ENCODE peak calls at places on chromosome 17, in seven cellular contexts. N is fibroblast of mammary gland; Q is CD4-positive, CD25-positive, alpha-beta regulatory T cell; G is T follicular helper cell; L is NCI-H1048; I is amniotic epithelial cell; S is GM23338. W is an unnamed sample.

GRCh38 chr17:18262111-18262510 is 1.6 kb downstream of the MIEF2 start:
- DNase-seq in N (no peak), Q (no peak), G (no peak), L (no peak), I (no peak), S (no peak), W (no peak)

GRCh38 chr17:2090210-2090641 is 35.3 kb downstream of the HIC1 start:
- DNase-seq in N (no peak), Q (no peak), G (no peak), L (no peak), I (no peak), S (no peak), W (peak; percentile 50)

GRCh38 chr17:31061678-31062077 is 33.1 kb upstream of the NF1 start:
- DNase-seq in N (peak; percentile 6), Q (no peak), G (no peak), L (no peak), I (no peak), S (peak; percentile 75), W (peak; percentile 11)

GRCh38 chr17:57534863-57535651 is 210.0 kb downstream of the CCDC182 start:
- DNase-seq in N (no peak), Q (no peak), G (no peak), L (no peak), I (peak; percentile 79), S (no peak), W (no peak)

GRCh38 chr17:1041746-1042145 is 44.8 kb downstream of the TIMM22 start:
- DNase-seq in N (no peak), Q (no peak), G (no peak), L (no peak), I (no peak), S (no peak), W (no peak)

GRCh38 chr17:44848257-44848795 is 643 bp downstream of the HIGD1B start:
- DNase-seq in N (no peak), Q (no peak), G (no peak), L (no peak), I (no peak), S (peak; percentile 49), W (no peak)

GRCh38 chr17:80777274-80777673 is 214.4 kb upstream of the CHMP6 start:
- DNase-seq in N (no peak), Q (no peak), G (no peak), L (no peak), I (no peak), S (peak; percentile 57), W (no peak)

GRCh38 chr17:63345598-63345997 is 100.5 kb downstream of the CYB561 start:
- DNase-seq in N (peak; percentile 68), Q (no peak), G (no peak), L (no peak), I (no peak), S (no peak), W (no peak)

GRCh38 chr17:34769049-34769448 is 189.7 kb downstream of the TMEM132E start:
- DNase-seq in N (no peak), Q (no peak), G (no peak), L (no peak), I (no peak), S (no peak), W (no peak)

GRCh38 chr17:52106638-52107261 is 51.8 kb downstream of the CA10 start:
- DNase-seq in N (peak; percentile 46), Q (peak; percentile 4), G (no peak), L (no peak), I (peak; percentile 13), S (peak; percentile 76), W (no peak)

GRCh38 chr17:39513256-39513655 is 52.0 kb downstream of the CDK12 start:
- DNase-seq in N (no peak), Q (no peak), G (no peak), L (no peak), I (no peak), S (no peak), W (no peak)

GRCh38 chr17:66985338-66985737 is 20.8 kb downstream of the CACNG4 start:
- DNase-seq in N (no peak), Q (no peak), G (no peak), L (no peak), I (no peak), S (no peak), W (no peak)

GRCh38 chr17:77304051-77304745 is 163.4 kb downstream of the SEC14L1 start:
- DNase-seq in N (no peak), Q (no peak), G (no peak), L (no peak), I (no peak), S (no peak), W (no peak)

GRCh38 chr17:41278176-41278955 is 2.9 kb downstream of the KRTAP9-7 start:
- DNase-seq in N (no peak), Q (no peak), G (no peak), L (no peak), I (no peak), S (no peak), W (no peak)

GRCh38 chr17:61757168-61757567 is 106.2 kb downstream of the BRIP1 start:
- DNase-seq in N (no peak), Q (peak; percentile 1), G (no peak), L (no peak), I (no peak), S (no peak), W (no peak)

GRCh38 chr17:16928406-16929280 is 43.3 kb downstream of the TNFRSF13B start:
- DNase-seq in N (no peak), Q (no peak), G (no peak), L (no peak), I (no peak), S (no peak), W (no peak)

GRCh38 chr17:6366144-6366755 is 68.7 kb downstream of the AIPL1 start:
- DNase-seq in N (peak; percentile 1), Q (no peak), G (no peak), L (no peak), I (peak; percentile 42), S (no peak), W (no peak)

GRCh38 chr17:47288531-47289116 is 35.0 kb downstream of the ITGB3 start:
- DNase-seq in N (peak; percentile 79), Q (no peak), G (no peak), L (no peak), I (peak; percentile 60), S (no peak), W (no peak)

GRCh38 chr17:4806770-4807533 is at the start of gene PLD2:
- DNase-seq in N (peak; percentile 63), Q (peak; percentile 83), G (peak; percentile 80), L (peak; percentile 63), I (peak; percentile 60), S (peak; percentile 93), W (peak; percentile 88)

GRCh38 chr17:4162775-4163498 is 19.9 kb downstream of the CYB5D2 start:
- DNase-seq in N (no peak), Q (no peak), G (no peak), L (no peak), I (peak; percentile 94), S (no peak), W (no peak)

GRCh38 chr17:38605230-38605851 is 411 bp downstream of the SRCIN1 start:
- DNase-seq in N (no peak), Q (no peak), G (no peak), L (no peak), I (no peak), S (peak; percentile 82), W (no peak)

GRCh38 chr17:42288985-42289862 is 926 bp downstream of the STAT5A start:
- DNase-seq in N (no peak), Q (peak; percentile 62), G (no peak), L (no peak), I (no peak), S (peak; percentile 62), W (peak; percentile 66)

GRCh38 chr17:50144845-50145531 is 5.5 kb downstream of the PPP1R9B start:
- DNase-seq in N (peak; percentile 53), Q (no peak), G (no peak), L (no peak), I (no peak), S (no peak), W (no peak)

GRCh38 chr17:42199411-42200011 is 5.2 kb upstream of the GHDC start:
- DNase-seq in N (no peak), Q (no peak), G (no peak), L (no peak), I (no peak), S (no peak), W (no peak)

GRCh38 chr17:20074001-20074400 is 64.8 kb downstream of the SPECC1 start:
- DNase-seq in N (peak; percentile 31), Q (no peak), G (no peak), L (no peak), I (no peak), S (no peak), W (no peak)

GRCh38 chr17:74769856-74770497 is 6.2 kb downstream of the NAT9 start:
- DNase-seq in N (no peak), Q (no peak), G (no peak), L (no peak), I (no peak), S (no peak), W (no peak)

GRCh38 chr17:61447358-61447757 is 4.9 kb upstream of the TBX4 start:
- DNase-seq in N (no peak), Q (no peak), G (no peak), L (no peak), I (no peak), S (no peak), W (no peak)

GRCh38 chr17:21170829-21171228 is 43.1 kb downstream of the TMEM11 start:
- DNase-seq in N (no peak), Q (no peak), G (no peak), L (no peak), I (peak; percentile 21), S (no peak), W (no peak)

GRCh38 chr17:82108999-82109480 is 11.0 kb upstream of the FASN start:
- DNase-seq in N (no peak), Q (no peak), G (no peak), L (no peak), I (no peak), S (no peak), W (no peak)

GRCh38 chr17:77959216-77959925 is 868 bp downstream of the TNRC6C start:
- DNase-seq in N (no peak), Q (peak; percentile 37), G (peak; percentile 9), L (no peak), I (peak; percentile 24), S (peak; percentile 44), W (peak; percentile 78)

GRCh38 chr17:78532922-78533640 is 44.1 kb downstream of the DNAH17 start:
- DNase-seq in N (peak; percentile 92), Q (no peak), G (no peak), L (no peak), I (peak; percentile 60), S (no peak), W (no peak)

GRCh38 chr17:40121191-40121885 is 433 bp upstream of the MSL1 start:
- DNase-seq in N (no peak), Q (no peak), G (no peak), L (no peak), I (peak; percentile 59), S (peak; percentile 56), W (peak; percentile 47)

GRCh38 chr17:16381496-16381820 is 567 bp downstream of the UBB start:
- DNase-seq in N (peak; percentile 43), Q (no peak), G (peak; percentile 14), L (no peak), I (peak; percentile 38), S (no peak), W (no peak)

GRCh38 chr17:52660692-52661091 is 502.2 kb upstream of the CA10 start:
- DNase-seq in N (no peak), Q (no peak), G (no peak), L (no peak), I (no peak), S (no peak), W (no peak)

GRCh38 chr17:48843172-48843900 is 12.5 kb downstream of the CALCOCO2 start:
- DNase-seq in N (peak; percentile 85), Q (no peak), G (no peak), L (no peak), I (peak; percentile 72), S (no peak), W (no peak)

GRCh38 chr17:49588726-49589555 is 13.3 kb downstream of the NXPH3 start:
- DNase-seq in N (peak; percentile 56), Q (no peak), G (no peak), L (no peak), I (no peak), S (no peak), W (no peak)

W was measured in B cell.